ENCODE peak calls at places on chromosome 17, in eight cellular contexts. N, Z, T, J, F, Q, O and B are unnamed samples.

GRCh38 chr17:46121165-46121764 is 72.0 kb downstream of the KANSL1 start:
- DNase-seq in T (no peak), Q (peak; percentile 61), O (no peak), N (no peak), Z (peak; percentile 25), F (no peak), J (no peak), B (no peak)

GRCh38 chr17:78745407-78746088 is 36.5 kb downstream of the CYTH1 start:
- DNase-seq in N (peak; percentile 67), F (no peak), J (peak; percentile 80), O (peak; percentile 65), Q (peak; percentile 69), Z (peak; percentile 70), T (no peak), B (peak; percentile 66)

GRCh38 chr17:63246344-63246743 is 199.8 kb downstream of the CYB561 start:
- DNase-seq in F (no peak), Z (no peak), N (peak; percentile 72), J (no peak), Q (no peak), O (no peak), T (no peak), B (no peak)

GRCh38 chr17:18185391-18185790 is 1.8 kb downstream of the ALKBH5 start:
- DNase-seq in Q (no peak), Z (peak; percentile 16), J (peak; percentile 37), N (peak; percentile 64), T (no peak), O (peak; percentile 38), F (no peak), B (no peak)

GRCh38 chr17:56018202-56018601 is 135.1 kb upstream of the ANKFN1 start:
- DNase-seq in O (no peak), J (no peak), N (no peak), Q (no peak), Z (no peak), T (no peak), F (no peak), B (no peak)

GRCh38 chr17:68344701-68345136 is 53.4 kb downstream of the ARSG start:
- DNase-seq in J (no peak), O (no peak), Q (no peak), F (no peak), Z (peak; percentile 53), T (no peak), N (no peak), B (no peak)

GRCh38 chr17:5678171-5678570 is 93.9 kb upstream of the NLRP1 start:
- DNase-seq in J (no peak), F (no peak), N (no peak), O (no peak), Q (no peak), Z (no peak), T (no peak), B (no peak)

GRCh38 chr17:80558046-80558445 is 13.4 kb downstream of the RPTOR start:
- DNase-seq in Q (no peak), N (no peak), J (no peak), F (no peak), O (no peak), T (no peak), Z (no peak), B (no peak)

GRCh38 chr17:76940738-76941350 is 72.6 kb downstream of the MGAT5B start:
- DNase-seq in T (no peak), Q (peak; percentile 74), Z (peak; percentile 58), O (peak; percentile 43), N (no peak), F (no peak), J (peak; percentile 90), B (no peak)

GRCh38 chr17:27848941-27849340 is 44.2 kb downstream of the LYRM9 start:
- DNase-seq in O (no peak), T (no peak), Q (no peak), F (no peak), J (no peak), N (no peak), Z (no peak), B (no peak)

GRCh38 chr17:50661795-50662391 is 27.2 kb downstream of the ABCC3 start:
- DNase-seq in T (peak; percentile 92), Q (no peak), O (peak; percentile 100), F (peak; percentile 98), Z (peak; percentile 9), N (peak; percentile 92), J (peak; percentile 51), B (peak; percentile 80)

GRCh38 chr17:39051001-39051605 is 83.9 kb upstream of the FBXO47 start:
- DNase-seq in J (no peak), T (no peak), N (no peak), F (no peak), Z (no peak), O (no peak), Q (peak; percentile 4), B (no peak)

GRCh38 chr17:39058524-39058923 is 91.3 kb upstream of the FBXO47 start:
- DNase-seq in O (no peak), T (no peak), F (no peak), J (no peak), N (no peak), Q (no peak), Z (no peak), B (no peak)

GRCh38 chr17:39057807-39058206 is 90.6 kb upstream of the FBXO47 start:
- DNase-seq in F (no peak), T (no peak), Z (no peak), Q (no peak), J (no peak), N (no peak), O (no peak), B (no peak)

GRCh38 chr17:39054111-39054645 is 87.0 kb upstream of the FBXO47 start:
- DNase-seq in Q (no peak), O (no peak), N (no peak), Z (no peak), J (no peak), T (no peak), F (no peak), B (no peak)
- H3K9me2 ChIP-seq in Q (no peaks in the 10 kb centered on the region), O (no peaks in the 10 kb centered on the region), N (no peaks in the 10 kb centered on the region), Z (no peaks in the 10 kb centered on the region), J (no peaks in the 10 kb centered on the region), T (no peaks in the 10 kb centered on the region), F (no peaks in the 10 kb centered on the region), B (no peaks in the 10 kb centered on the region)

GRCh38 chr17:72734611-72735010 is 357.9 kb downstream of the SLC39A11 start:
- DNase-seq in N (no peak), O (no peak), T (no peak), F (no peak), Z (no peak), Q (no peak), J (no peak), B (no peak)
- H3K9me2 ChIP-seq in N (no peaks in the 10 kb centered on the region), O (no peaks in the 10 kb centered on the region), T (no peaks in the 10 kb centered on the region), F (no peaks in the 10 kb centered on the region), Z (no peaks in the 10 kb centered on the region), Q (no peaks in the 10 kb centered on the region), J (no peaks in the 10 kb centered on the region), B (no peaks in the 10 kb centered on the region)

GRCh38 chr17:61130320-61130719 is 269.3 kb upstream of the TBX2 start:
- DNase-seq in N (no peak), Q (no peak), F (no peak), O (no peak), T (no peak), Z (no peak), J (no peak), B (no peak)
- H3K9me2 ChIP-seq in N (no peaks in the 10 kb centered on the region), Q (no peaks in the 10 kb centered on the region), F (no peaks in the 10 kb centered on the region), O (no peaks in the 10 kb centered on the region), T (no peaks in the 10 kb centered on the region), Z (no peaks in the 10 kb centered on the region), J (no peaks in the 10 kb centered on the region), B (no peaks in the 10 kb centered on the region)

GRCh38 chr17:75783803-75784472 is 668 bp upstream of the UNK start:
- DNase-seq in F (no peak), Q (no peak), O (no peak), T (no peak), Z (peak; percentile 70), J (peak; percentile 38), N (no peak), B (peak; percentile 34)
- H3K9me2 ChIP-seq in F (no peaks in the 10 kb centered on the region), Q (no peaks in the 10 kb centered on the region), O (no peaks in the 10 kb centered on the region), T (no peaks in the 10 kb centered on the region), Z (no peaks in the 10 kb centered on the region), J (no peaks in the 10 kb centered on the region), N (no peaks in the 10 kb centered on the region), B (no peaks in the 10 kb centered on the region)

DNA sequence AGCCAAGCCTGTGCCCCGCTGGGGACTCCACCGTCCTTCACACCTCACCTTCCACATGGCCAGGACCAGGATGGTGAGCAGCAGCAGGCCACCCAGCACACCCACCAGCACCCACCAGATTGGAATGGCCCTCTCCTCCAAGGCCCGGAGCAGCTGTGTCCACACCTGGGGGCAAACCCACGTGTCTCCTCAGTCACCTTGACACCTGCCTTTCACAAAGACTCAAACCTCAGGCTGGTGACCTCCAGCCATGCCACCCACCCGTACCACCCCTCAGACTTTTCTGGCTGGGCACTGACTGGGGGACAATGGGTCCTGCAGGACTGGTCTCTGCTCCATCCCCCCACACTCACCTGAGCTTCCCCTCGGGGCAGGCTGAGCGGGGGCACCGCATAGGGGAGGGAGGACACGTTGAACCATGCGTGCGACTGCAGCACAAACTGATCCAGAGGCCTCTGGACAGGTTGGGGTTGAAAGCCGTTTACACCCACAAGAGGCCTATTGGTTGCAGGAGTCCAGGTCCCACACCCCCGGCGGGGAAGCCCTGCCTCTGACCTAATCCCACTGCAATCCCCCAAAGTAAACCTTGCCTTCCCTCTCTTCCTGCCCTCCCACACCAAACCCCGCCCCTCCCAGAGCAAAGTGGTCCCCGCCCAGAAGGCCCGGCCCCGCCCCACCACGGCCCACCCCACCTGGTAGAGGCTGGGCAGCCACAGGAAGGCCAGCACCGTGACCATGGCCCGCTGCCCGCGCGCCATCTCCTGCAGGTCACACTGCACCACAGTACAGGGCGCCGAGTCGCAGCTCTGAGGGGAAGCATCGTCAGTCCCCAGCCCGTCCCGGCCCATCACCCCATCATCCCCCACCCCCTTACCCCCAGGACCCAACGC is 10.9 kb upstream of the FAM171A2 start:
- DNase-seq in Z (no peak), T (no peak), N (no peak), Q (no peak), O (no peak), F (no peak), J (peak; percentile 85), B (peak; percentile 64)
- H3K9me2 ChIP-seq in Z (no peaks in the 10 kb centered on the region), T (no peaks in the 10 kb centered on the region), N (no peaks in the 10 kb centered on the region), Q (no peaks in the 10 kb centered on the region), O (no peaks in the 10 kb centered on the region), F (no peaks in the 10 kb centered on the region), J (no peaks in the 10 kb centered on the region), B (no peaks in the 10 kb centered on the region)

GRCh38 chr17:31003225-31003866 is 32.5 kb downstream of the RNF135 start:
- DNase-seq in N (no peak), O (no peak), T (no peak), F (no peak), J (no peak), Q (no peak), Z (no peak), B (no peak)
- H3K9me2 ChIP-seq in N (no peaks in the 10 kb centered on the region), O (no peaks in the 10 kb centered on the region), T (no peaks in the 10 kb centered on the region), F (no peaks in the 10 kb centered on the region), J (no peaks in the 10 kb centered on the region), Q (no peaks in the 10 kb centered on the region), Z (no peaks in the 10 kb centered on the region), B (no peaks in the 10 kb centered on the region)